ENCODE peak calls at places on chromosome 11, in eight cellular contexts. One of them, this sample, is unnamed.

GRCh38 chr11:104061851-104062521 is 25.5 kb downstream of the DDI1 start:
- DNase-seq in cardiac muscle cell: no peak
- DNase-seq in neural progenitor cell: no peak
- DNase-seq in osteocyte: no peak
- DNase-seq in AG04449: no peak
- DNase-seq in heart left ventricle: no peak
- DNase-seq in AG09309: no peak
- DNase-seq in fibroblast of pulmonary artery: peak
- DNase-seq in this sample: no peak

GRCh38 chr11:115238802-115239201 is 265.4 kb downstream of the CADM1 start:
- DNase-seq in heart left ventricle: no peak
- DNase-seq in neural progenitor cell: no peak
- DNase-seq in AG04449: no peak
- DNase-seq in fibroblast of pulmonary artery: no peak
- DNase-seq in AG09309: no peak
- DNase-seq in cardiac muscle cell: no peak
- DNase-seq in osteocyte: no peak
- DNase-seq in this sample: no peak

GRCh38 chr11:9875862-9876261 is 212.0 kb downstream of the SWAP70 start:
- DNase-seq in AG04449: no peak
- DNase-seq in fibroblast of pulmonary artery: no peak
- DNase-seq in heart left ventricle: no peak
- DNase-seq in neural progenitor cell: no peak
- DNase-seq in AG09309: no peak
- DNase-seq in cardiac muscle cell: no peak
- DNase-seq in osteocyte: no peak
- DNase-seq in this sample: no peak

GRCh38 chr11:88284306-88285057 is 53.1 kb downstream of the CTSC start:
- DNase-seq in AG04449: no peak
- DNase-seq in AG09309: no peak
- DNase-seq in cardiac muscle cell: peak
- DNase-seq in heart left ventricle: no peak
- DNase-seq in fibroblast of pulmonary artery: peak
- DNase-seq in osteocyte: no peak
- DNase-seq in neural progenitor cell: no peak
- DNase-seq in this sample: no peak

GRCh38 chr11:10540546-10540914 is 457 bp downstream of the RNF141 start:
- DNase-seq in neural progenitor cell: peak
- DNase-seq in heart left ventricle: peak
- DNase-seq in AG09309: no peak
- DNase-seq in osteocyte: no peak
- DNase-seq in AG04449: no peak
- DNase-seq in cardiac muscle cell: peak
- DNase-seq in fibroblast of pulmonary artery: peak
- DNase-seq in this sample: no peak

GRCh38 chr11:20156280-20156875 is 3.9 kb downstream of the DBX1 start:
- DNase-seq in AG04449: no peak
- DNase-seq in neural progenitor cell: peak
- DNase-seq in osteocyte: no peak
- DNase-seq in fibroblast of pulmonary artery: no peak
- DNase-seq in heart left ventricle: no peak
- DNase-seq in AG09309: no peak
- DNase-seq in cardiac muscle cell: no peak
- DNase-seq in this sample: no peak

GRCh38 chr11:108278954-108279353 is 56.1 kb downstream of the ATM start:
- DNase-seq in osteocyte: no peak
- DNase-seq in AG09309: no peak
- DNase-seq in heart left ventricle: no peak
- DNase-seq in neural progenitor cell: no peak
- DNase-seq in AG04449: no peak
- DNase-seq in fibroblast of pulmonary artery: no peak
- DNase-seq in cardiac muscle cell: peak
- DNase-seq in this sample: no peak

GRCh38 chr11:130166457-130166784 is 6.8 kb downstream of the ST14 start:
- DNase-seq in osteocyte: no peak
- DNase-seq in neural progenitor cell: no peak
- DNase-seq in heart left ventricle: peak
- DNase-seq in cardiac muscle cell: no peak
- DNase-seq in AG09309: peak
- DNase-seq in fibroblast of pulmonary artery: peak
- DNase-seq in AG04449: peak
- DNase-seq in this sample: no peak

GRCh38 chr11:95652002-95652472 is 137.5 kb downstream of the FAM76B start:
- DNase-seq in cardiac muscle cell: no peak
- DNase-seq in neural progenitor cell: no peak
- DNase-seq in fibroblast of pulmonary artery: no peak
- DNase-seq in heart left ventricle: no peak
- DNase-seq in AG09309: no peak
- DNase-seq in AG04449: no peak
- DNase-seq in osteocyte: no peak
- DNase-seq in this sample: no peak

GRCh38 chr11:66542362-66542761 is 3.5 kb downstream of the ZDHHC24 start:
- DNase-seq in neural progenitor cell: no peak
- DNase-seq in heart left ventricle: no peak
- DNase-seq in AG09309: no peak
- DNase-seq in fibroblast of pulmonary artery: peak
- DNase-seq in osteocyte: no peak
- DNase-seq in cardiac muscle cell: no peak
- DNase-seq in AG04449: no peak
- DNase-seq in this sample: no peak

GRCh38 chr11:72522186-72522585 is 87.9 kb upstream of the CLPB start:
- DNase-seq in fibroblast of pulmonary artery: no peak
- DNase-seq in AG09309: no peak
- DNase-seq in cardiac muscle cell: no peak
- DNase-seq in AG04449: no peak
- DNase-seq in heart left ventricle: peak
- DNase-seq in neural progenitor cell: no peak
- DNase-seq in osteocyte: no peak
- DNase-seq in this sample: no peak

GRCh38 chr11:32891657-32892354 is 805 bp upstream of the QSER1 start:
- DNase-seq in heart left ventricle: no peak
- DNase-seq in fibroblast of pulmonary artery: peak
- DNase-seq in AG04449: no peak
- DNase-seq in neural progenitor cell: no peak
- DNase-seq in cardiac muscle cell: no peak
- DNase-seq in osteocyte: no peak
- DNase-seq in AG09309: no peak
- DNase-seq in this sample: no peak

GRCh38 chr11:10400856-10401255 is 54.2 kb upstream of the AMPD3 start:
- DNase-seq in cardiac muscle cell: no peak
- DNase-seq in AG04449: no peak
- DNase-seq in heart left ventricle: no peak
- DNase-seq in osteocyte: no peak
- DNase-seq in fibroblast of pulmonary artery: no peak
- DNase-seq in AG09309: no peak
- DNase-seq in neural progenitor cell: no peak
- DNase-seq in this sample: no peak

GRCh38 chr11:75261474-75261847 is 20.9 kb downstream of the TPBGL start:
- DNase-seq in osteocyte: no peak
- DNase-seq in neural progenitor cell: no peak
- DNase-seq in cardiac muscle cell: no peak
- DNase-seq in AG09309: no peak
- DNase-seq in fibroblast of pulmonary artery: no peak
- DNase-seq in AG04449: no peak
- DNase-seq in heart left ventricle: peak
- DNase-seq in this sample: no peak

GRCh38 chr11:67415501-67416304 is at the start of gene CARNS1:
- DNase-seq in osteocyte: no peak
- DNase-seq in cardiac muscle cell: no peak
- DNase-seq in neural progenitor cell: peak
- DNase-seq in fibroblast of pulmonary artery: no peak
- DNase-seq in AG09309: no peak
- DNase-seq in heart left ventricle: no peak
- DNase-seq in AG04449: no peak
- DNase-seq in this sample: no peak

GRCh38 chr11:289706-290620 is 1.0 kb downstream of the PGGHG start:
- DNase-seq in cardiac muscle cell: no peak
- DNase-seq in osteocyte: no peak
- DNase-seq in fibroblast of pulmonary artery: no peak
- DNase-seq in AG09309: no peak
- DNase-seq in neural progenitor cell: no peak
- DNase-seq in AG04449: no peak
- DNase-seq in heart left ventricle: peak
- DNase-seq in this sample: no peak

GRCh38 chr11:94728541-94728940 is 39.6 kb upstream of the AMOTL1 start:
- DNase-seq in osteocyte: no peak
- DNase-seq in heart left ventricle: no peak
- DNase-seq in neural progenitor cell: no peak
- DNase-seq in AG09309: peak
- DNase-seq in cardiac muscle cell: no peak
- DNase-seq in AG04449: no peak
- DNase-seq in fibroblast of pulmonary artery: peak
- DNase-seq in this sample: no peak

GRCh38 chr11:121448431-121448941 is 3.6 kb upstream of the SORL1 start:
- DNase-seq in neural progenitor cell: no peak
- DNase-seq in fibroblast of pulmonary artery: no peak
- DNase-seq in cardiac muscle cell: no peak
- DNase-seq in heart left ventricle: no peak
- DNase-seq in AG09309: no peak
- DNase-seq in osteocyte: no peak
- DNase-seq in AG04449: no peak
- DNase-seq in this sample: no peak

DNA sequence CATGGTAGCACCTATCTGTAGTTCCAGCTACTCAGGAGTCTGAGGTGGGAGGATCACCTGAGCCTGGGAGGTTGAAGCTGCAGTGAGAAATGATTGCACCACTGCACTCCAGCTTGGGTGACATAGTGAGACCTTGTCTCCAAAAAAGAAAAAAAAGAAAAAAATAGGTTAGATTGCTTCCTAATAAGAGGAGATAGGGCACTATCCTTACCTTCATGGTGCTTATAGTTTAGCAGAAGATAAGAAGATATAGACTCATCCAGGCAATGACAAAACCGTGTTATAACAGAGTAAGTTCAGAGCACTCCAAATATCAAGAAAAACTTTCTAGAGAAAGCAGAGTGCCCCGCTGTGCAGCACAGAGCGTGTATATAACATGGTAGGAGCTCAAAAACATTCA is 42.1 kb downstream of the RRP8 start:
- DNase-seq in AG09309: no peak
- DNase-seq in heart left ventricle: no peak
- DNase-seq in AG04449: no peak
- DNase-seq in cardiac muscle cell: no peak
- DNase-seq in fibroblast of pulmonary artery: no peak
- DNase-seq in neural progenitor cell: no peak
- DNase-seq in osteocyte: no peak
- DNase-seq in this sample: no peak
- TF ChIP-seq CTCF in AG09309: no peak
- TF ChIP-seq CTCF in heart left ventricle: no peak
- TF ChIP-seq CTCF in AG04449: no peak
- TF ChIP-seq CTCF in cardiac muscle cell: no peak
- TF ChIP-seq CTCF in fibroblast of pulmonary artery: no peak
- TF ChIP-seq CTCF in neural progenitor cell: no peak
- TF ChIP-seq CTCF in osteocyte: no peak
- TF ChIP-seq CTCF in this sample: no peak

GRCh38 chr11:13207270-13207664 is 70.3 kb upstream of the BMAL1 start:
- DNase-seq in cardiac muscle cell: no peak
- DNase-seq in neural progenitor cell: no peak
- DNase-seq in fibroblast of pulmonary artery: no peak
- DNase-seq in heart left ventricle: no peak
- DNase-seq in AG04449: no peak
- DNase-seq in AG09309: no peak
- DNase-seq in osteocyte: no peak
- DNase-seq in this sample: no peak

GRCh38 chr11:13209379-13209778 is 68.2 kb upstream of the BMAL1 start:
- DNase-seq in AG04449: no peak
- DNase-seq in cardiac muscle cell: no peak
- DNase-seq in neural progenitor cell: no peak
- DNase-seq in heart left ventricle: no peak
- DNase-seq in AG09309: no peak
- DNase-seq in fibroblast of pulmonary artery: no peak
- DNase-seq in osteocyte: no peak
- DNase-seq in this sample: no peak

GRCh38 chr11:13207665-13208594 is 69.7 kb upstream of the BMAL1 start:
- DNase-seq in cardiac muscle cell: peak
- DNase-seq in fibroblast of pulmonary artery: peak
- DNase-seq in neural progenitor cell: no peak
- DNase-seq in heart left ventricle: peak
- DNase-seq in osteocyte: no peak
- DNase-seq in AG09309: peak
- DNase-seq in AG04449: peak
- DNase-seq in this sample: no peak

GRCh38 chr11:13208921-13209320 is 68.7 kb upstream of the BMAL1 start:
- DNase-seq in neural progenitor cell: no peak
- DNase-seq in osteocyte: no peak
- DNase-seq in AG04449: no peak
- DNase-seq in heart left ventricle: no peak
- DNase-seq in AG09309: no peak
- DNase-seq in cardiac muscle cell: no peak
- DNase-seq in fibroblast of pulmonary artery: peak
- DNase-seq in this sample: no peak

GRCh38 chr11:13210424-13210823 is 67.2 kb upstream of the BMAL1 start:
- DNase-seq in heart left ventricle: peak
- DNase-seq in cardiac muscle cell: peak
- DNase-seq in osteocyte: no peak
- DNase-seq in AG09309: peak
- DNase-seq in fibroblast of pulmonary artery: peak
- DNase-seq in AG04449: peak
- DNase-seq in neural progenitor cell: peak
- DNase-seq in this sample: peak
- TF ChIP-seq CTCF in heart left ventricle: peak
- TF ChIP-seq CTCF in cardiac muscle cell: peak
- TF ChIP-seq CTCF in osteocyte: peak
- TF ChIP-seq CTCF in AG09309: peak
- TF ChIP-seq CTCF in fibroblast of pulmonary artery: peak
- TF ChIP-seq CTCF in AG04449: peak
- TF ChIP-seq CTCF in neural progenitor cell: peak
- TF ChIP-seq CTCF in this sample: peak

DNA sequence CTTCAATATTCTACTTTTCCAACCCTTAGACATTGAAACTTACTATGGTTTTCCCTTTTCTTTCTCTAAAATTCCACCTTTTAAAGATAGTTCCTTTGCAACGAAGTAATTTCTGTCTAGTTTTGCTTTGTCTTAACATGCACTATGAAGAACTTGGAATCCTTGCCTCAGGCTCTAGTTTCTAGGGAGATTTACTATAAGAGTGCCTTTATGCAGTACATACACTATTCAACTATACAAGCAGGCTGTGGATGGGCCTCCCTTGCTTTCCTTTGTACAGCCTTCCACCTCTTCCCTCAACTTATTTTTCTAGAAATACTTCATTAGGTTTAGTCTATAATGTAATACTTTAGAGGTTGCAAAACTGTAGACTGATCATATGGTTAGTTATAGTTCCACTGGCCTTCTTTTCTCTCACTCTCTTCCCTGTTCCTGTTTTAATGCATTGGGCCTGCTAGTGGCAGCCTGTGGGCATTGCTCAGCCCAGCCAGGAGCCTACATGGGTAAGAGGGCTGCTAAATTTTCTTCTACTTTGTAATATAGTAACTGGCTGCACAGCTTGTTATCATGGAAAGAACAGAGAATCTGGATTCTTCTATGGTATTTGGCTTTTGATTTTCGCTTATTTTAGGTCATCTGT is 100.2 kb downstream of the C11orf87 start:
- DNase-seq in cardiac muscle cell: peak
- DNase-seq in AG09309: no peak
- DNase-seq in fibroblast of pulmonary artery: no peak
- DNase-seq in osteocyte: no peak
- DNase-seq in neural progenitor cell: no peak
- DNase-seq in AG04449: no peak
- DNase-seq in heart left ventricle: no peak
- DNase-seq in this sample: no peak
- TF ChIP-seq CTCF in cardiac muscle cell: no peak
- TF ChIP-seq CTCF in AG09309: no peak
- TF ChIP-seq CTCF in fibroblast of pulmonary artery: no peak
- TF ChIP-seq CTCF in osteocyte: no peak
- TF ChIP-seq CTCF in neural progenitor cell: peak
- TF ChIP-seq CTCF in AG04449: no peak
- TF ChIP-seq CTCF in heart left ventricle: no peak
- TF ChIP-seq CTCF in this sample: no peak

GRCh38 chr11:27204527-27204926 is 158.5 kb downstream of the CCDC34 start:
- DNase-seq in cardiac muscle cell: no peak
- DNase-seq in neural progenitor cell: no peak
- DNase-seq in AG09309: no peak
- DNase-seq in heart left ventricle: no peak
- DNase-seq in osteocyte: no peak
- DNase-seq in fibroblast of pulmonary artery: no peak
- DNase-seq in AG04449: no peak
- DNase-seq in this sample: no peak
- TF ChIP-seq CTCF in cardiac muscle cell: no peak
- TF ChIP-seq CTCF in neural progenitor cell: peak
- TF ChIP-seq CTCF in AG09309: peak
- TF ChIP-seq CTCF in heart left ventricle: peak
- TF ChIP-seq CTCF in osteocyte: peak
- TF ChIP-seq CTCF in fibroblast of pulmonary artery: peak
- TF ChIP-seq CTCF in AG04449: peak
- TF ChIP-seq CTCF in this sample: no peak

This sample was measured in mesothelial cell of epicardium.